ENCODE peak calls at places on chromosomes 4 and X, in five cellular contexts. U is SIG-M5, X is retina, N is HTR-8/SVneo, F is neuronal stem cell. R is an unnamed sample.

GRCh38 chr4:22597471-22597870 is 81.6 kb upstream of the ADGRA3 start:
- DNase-seq in N (no peak), X (no peak), F (no peak), U (no peak), R (no peak)

GRCh38 chr4:174763454-174764104 is 65.5 kb downstream of the GLRA3 start:
- DNase-seq in X (no peak), U (no peak), N (no peak), F (no peak), R (no peak)

GRCh38 chr4:42761804-42762203 is 104.9 kb upstream of the ATP8A1 start:
- DNase-seq in N (no peak), F (no peak), U (no peak), X (no peak), R (no peak)

GRCh38 chr4:4685810-4686209 is 144.0 kb upstream of the STX18 start:
- DNase-seq in N (no peak), F (no peak), U (no peak), X (no peak), R (no peak)

GRCh38 chr4:185838514-185839203 is 26.7 kb upstream of the SORBS2 start:
- DNase-seq in F (no peak), N (no peak), U (no peak), X (no peak), R (no peak)

GRCh38 chr4:23856630-23857029 is 33.2 kb downstream of the PPARGC1A start:
- DNase-seq in X (no peak), F (no peak), N (no peak), U (no peak), R (no peak)

GRCh38 chr4:123974419-123975105 is 578.0 kb downstream of the SPRY1 start:
- DNase-seq in F (no peak), N (no peak), U (no peak), X (no peak), R (no peak)

GRCh38 chr4:54318904-54319303 is 89.8 kb downstream of the PDGFRA start:
- DNase-seq in X (peak; percentile 69), N (peak; percentile 30), U (no peak), F (peak; percentile 31), R (peak; percentile 54)

GRCh38 chrX:55119271-55119670 is 30.5 kb downstream of the PAGE2 start:
- DNase-seq in U (no peak), X (no peak), F (no peak), N (no peak), R (no peak)

GRCh38 chrX:33324099-33324498 is 112.8 kb upstream of the DMD start:
- DNase-seq in U (no peak), N (no peak), X (no peak), F (no peak), R (no peak)

GRCh38 chr4:65893957-65894755 is 223.9 kb upstream of the EPHA5 start:
- DNase-seq in N (no peak), F (no peak), U (no peak), X (no peak), R (no peak)